ENCODE peak calls at places on chromosome 3, in six cellular contexts. Q, N, F, H, K and D are unnamed samples. For H3K9me3 and H3K4me1, the result is how much of the 10 kb centered on the place peaks cover.

GRCh38 chr3:149813367-149814281 is 609 bp downstream of the RNF13 start:
- DNase-seq in Q (no peak), N (peak), F (peak), H (no peak), K (no peak), D (peak)

GRCh38 chr3:109336272-109336957 is 931 bp downstream of the DPPA4 start:
- DNase-seq in Q (no peak), N (no peak), F (peak), H (no peak), K (no peak), D (no peak)

GRCh38 chr3:107884719-107885460 is 205.9 kb downstream of the CD47 start:
- DNase-seq in Q (no peak), N (no peak), F (peak), H (no peak), K (no peak), D (peak)

GRCh38 chr3:14548321-14548729 is 8.2 kb upstream of the GRIP2 start:
- DNase-seq in Q (peak), N (peak), F (peak), H (peak), K (no peak), D (peak)

GRCh38 chr3:71816757-71817156 is 31.8 kb upstream of the PROK2 start:
- DNase-seq in Q (no peak), N (no peak), F (no peak), H (no peak), K (no peak), D (no peak)

GRCh38 chr3:187943677-187944390 is 198.6 kb upstream of the BCL6 start:
- DNase-seq in Q (no peak), N (no peak), F (no peak), H (no peak), K (no peak), D (no peak)

GRCh38 chr3:123459867-123460266 is 11.0 kb upstream of the ADCY5 start:
- DNase-seq in Q (no peak), N (no peak), F (no peak), H (no peak), K (no peak), D (no peak)

GRCh38 chr3:9673752-9674151 is 24.4 kb downstream of the MTMR14 start:
- DNase-seq in Q (no peak), N (no peak), F (no peak), H (no peak), K (no peak), D (no peak)

GRCh38 chr3:9826815-9827574 is 16.8 kb downstream of the RPUSD3 start:
- DNase-seq in Q (no peak), N (no peak), F (peak), H (no peak), K (no peak), D (no peak)

GRCh38 chr3:149678365-149678948 is 20.6 kb upstream of the WWTR1 start:
- DNase-seq in Q (no peak), N (no peak), F (no peak), H (no peak), K (no peak), D (no peak)

GRCh38 chr3:32399030-32399620 is 7.5 kb downstream of the CMTM7 start:
- DNase-seq in Q (no peak), N (peak), F (peak), H (no peak), K (no peak), D (no peak)

GRCh38 chr3:100179692-100180349 is 65.5 kb upstream of the FILIP1L start:
- DNase-seq in Q (no peak), N (no peak), F (no peak), H (no peak), K (no peak), D (no peak)

GRCh38 chr3:162643245-162643644 is 1146.6 kb downstream of the OTOL1 start:
- DNase-seq in Q (no peak), N (no peak), F (peak), H (no peak), K (no peak), D (no peak)

GRCh38 chr3:133408961-133409360 is 9.1 kb downstream of the BFSP2 start:
- DNase-seq in Q (no peak), N (no peak), F (peak), H (no peak), K (no peak), D (no peak)

GRCh38 chr3:195086885-195087284 is 184.1 kb downstream of the XXYLT1 start:
- DNase-seq in Q (peak), N (no peak), F (no peak), H (no peak), K (peak), D (no peak)

GRCh38 chr3:53068176-53068575 is 22.3 kb upstream of the SFMBT1 start:
- DNase-seq in Q (no peak), N (no peak), F (no peak), H (no peak), K (no peak), D (no peak)

GRCh38 chr3:189304465-189305341 is 132.9 kb downstream of the TPRG1 start:
- DNase-seq in Q (no peak), N (no peak), F (peak), H (no peak), K (no peak), D (no peak)

GRCh38 chr3:30370681-30371271 is 235.6 kb upstream of the TGFBR2 start:
- DNase-seq in Q (no peak), N (no peak), F (peak), H (no peak), K (no peak), D (no peak)

GRCh38 chr3:46665763-46666470 is 27.6 kb downstream of the ALS2CL start:
- DNase-seq in Q (peak), N (no peak), F (no peak), H (no peak), K (no peak), D (no peak)

GRCh38 chr3:151460774-151461450 is at the start of gene IGSF10:
- DNase-seq in Q (peak), N (no peak), F (peak), H (no peak), K (peak), D (no peak)

GRCh38 chr3:123153124-123153523 is 48.6 kb upstream of the SEC22A start:
- DNase-seq in Q (no peak), N (no peak), F (no peak), H (peak), K (no peak), D (no peak)

GRCh38 chr3:1515842-1516241 is 423.0 kb downstream of the CNTN6 start:
- DNase-seq in Q (no peak), N (no peak), F (no peak), H (no peak), K (no peak), D (no peak)

GRCh38 chr3:71069797-71070196 is 513.7 kb downstream of the FOXP1 start:
- DNase-seq in Q (no peak), N (peak), F (peak), H (peak), K (peak), D (peak)

GRCh38 chr3:82423485-82423884 is 662.0 kb upstream of the GBE1 start:
- DNase-seq in Q (no peak), N (no peak), F (no peak), H (no peak), K (no peak), D (no peak)

GRCh38 chr3:158713094-158713499 is 19.2 kb downstream of the RARRES1 start:
- DNase-seq in Q (no peak), N (no peak), F (peak), H (peak), K (peak), D (no peak)

GRCh38 chr3:76986876-76987513 is 52.9 kb upstream of the ROBO2 start:
- DNase-seq in Q (no peak), N (no peak), F (no peak), H (no peak), K (no peak), D (no peak)

GRCh38 chr3:104530934-104531333 is 835.8 kb upstream of the ALCAM start:
- DNase-seq in Q (no peak), N (no peak), F (no peak), H (no peak), K (no peak), D (no peak)
- H3K9me3 ChIP-seq in Q (under half), N (under half), F (under half), H (under half), K (under half), D (under half)

GRCh38 chr3:129308636-129309035 is 30.0 kb downstream of the HMCES start:
- DNase-seq in Q (no peak), N (no peak), F (no peak), H (no peak), K (no peak), D (no peak)
- H3K4me1 ChIP-seq in Q (under half), N (under half), F (under half), H (under half), K (under half), D (under half)

GRCh38 chr3:121821421-121822199 is 13.2 kb downstream of the IQCB1 start:
- DNase-seq in Q (no peak), N (no peak), F (peak), H (no peak), K (no peak), D (no peak)

GRCh38 chr3:121819236-121819635 is 15.6 kb downstream of the IQCB1 start:
- DNase-seq in Q (no peak), N (no peak), F (no peak), H (no peak), K (no peak), D (no peak)

GRCh38 chr3:121817753-121818152 is 17.1 kb downstream of the IQCB1 start:
- DNase-seq in Q (no peak), N (no peak), F (no peak), H (no peak), K (no peak), D (no peak)

GRCh38 chr3:121822973-121823372 is 11.9 kb downstream of the IQCB1 start:
- DNase-seq in Q (no peak), N (no peak), F (no peak), H (no peak), K (no peak), D (no peak)

DNA sequence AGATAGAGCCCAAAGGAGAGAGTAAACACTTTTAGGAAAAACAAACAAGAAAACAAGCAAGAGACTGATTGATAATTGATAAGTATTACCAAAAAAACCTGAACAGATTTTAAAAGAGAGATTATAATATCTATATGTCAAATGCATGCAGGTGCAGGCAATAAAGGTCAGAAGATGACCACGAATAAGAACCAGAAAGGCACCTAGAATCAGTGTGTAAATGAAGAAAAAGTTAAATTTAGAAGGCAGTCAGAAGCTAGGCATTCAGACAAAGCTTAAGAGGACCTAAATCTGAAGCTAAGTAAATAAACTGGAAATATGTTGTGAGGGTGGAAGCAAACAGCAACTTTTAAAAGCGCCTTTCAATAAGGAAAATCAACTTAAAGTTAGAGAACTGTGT is 16.3 kb downstream of the IQCB1 start:
- DNase-seq in Q (no peak), N (no peak), F (no peak), H (no peak), K (no peak), D (no peak)
- H3K9me3 ChIP-seq in Q (under half), N (under half), F (under half), H (under half), K (under half), D (under half)

DNA sequence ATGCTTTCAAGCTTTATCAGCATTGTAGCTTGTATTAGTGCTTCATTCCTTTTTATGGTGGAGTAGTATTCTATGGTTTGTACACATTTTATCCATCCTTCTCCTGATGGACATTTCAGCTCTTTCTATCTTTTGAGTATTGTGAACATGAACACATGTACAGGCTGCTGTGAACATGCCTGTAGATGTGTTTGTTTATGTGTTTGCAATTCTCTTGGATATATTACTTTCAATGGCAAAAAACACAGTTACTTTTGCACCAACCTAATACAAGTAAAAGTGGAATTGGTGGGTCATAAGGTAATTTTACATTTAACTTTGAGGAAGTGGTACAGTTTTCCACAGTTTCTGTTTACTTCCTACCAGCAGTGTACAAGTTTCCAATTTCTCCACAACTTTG is 180.4 kb downstream of the FNDC3B start:
- DNase-seq in Q (no peak), N (no peak), F (no peak), H (no peak), K (no peak), D (no peak)
- H3K4me1 ChIP-seq in Q (half or more), N (under half), F (under half), H (half or more), K (under half), D (half or more)

GRCh38 chr3:182911782-182912111 is 68.6 kb downstream of the DCUN1D1 start:
- DNase-seq in Q (no peak), N (no peak), F (no peak), H (no peak), K (no peak), D (no peak)

GRCh38 chr3:182912476-182912875 is 67.9 kb downstream of the DCUN1D1 start:
- DNase-seq in Q (no peak), N (no peak), F (no peak), H (no peak), K (no peak), D (no peak)

GRCh38 chr3:182913889-182914288 is 66.4 kb downstream of the DCUN1D1 start:
- DNase-seq in Q (no peak), N (peak), F (no peak), H (no peak), K (no peak), D (no peak)

GRCh38 chr3:182917134-182917533 is 63.2 kb downstream of the DCUN1D1 start:
- DNase-seq in Q (no peak), N (no peak), F (no peak), H (no peak), K (no peak), D (no peak)

DNA sequence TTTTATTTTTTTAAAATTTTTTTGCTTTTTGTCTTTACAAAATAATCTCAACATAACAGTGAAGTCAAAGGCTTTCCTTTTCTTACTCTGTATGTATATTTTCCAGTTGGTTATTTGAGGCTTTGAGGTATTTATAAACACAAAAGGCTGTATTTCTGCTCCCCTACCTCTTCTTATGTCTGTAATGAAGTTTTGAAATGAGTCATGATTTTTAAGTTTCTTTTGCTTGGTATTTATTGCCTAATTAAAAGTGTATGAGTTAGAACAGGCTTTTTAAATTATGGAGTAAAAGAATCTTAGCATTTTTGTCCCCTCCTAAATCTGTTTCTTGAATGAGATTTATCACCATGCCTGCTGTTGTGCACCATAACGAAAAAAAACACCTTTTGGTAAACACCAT is 66.0 kb downstream of the DCUN1D1 start:
- DNase-seq in Q (no peak), N (no peak), F (no peak), H (no peak), K (no peak), D (no peak)
- H3K9me3 ChIP-seq in Q (under half), N (under half), F (under half), H (under half), K (under half), D (under half)

DNA sequence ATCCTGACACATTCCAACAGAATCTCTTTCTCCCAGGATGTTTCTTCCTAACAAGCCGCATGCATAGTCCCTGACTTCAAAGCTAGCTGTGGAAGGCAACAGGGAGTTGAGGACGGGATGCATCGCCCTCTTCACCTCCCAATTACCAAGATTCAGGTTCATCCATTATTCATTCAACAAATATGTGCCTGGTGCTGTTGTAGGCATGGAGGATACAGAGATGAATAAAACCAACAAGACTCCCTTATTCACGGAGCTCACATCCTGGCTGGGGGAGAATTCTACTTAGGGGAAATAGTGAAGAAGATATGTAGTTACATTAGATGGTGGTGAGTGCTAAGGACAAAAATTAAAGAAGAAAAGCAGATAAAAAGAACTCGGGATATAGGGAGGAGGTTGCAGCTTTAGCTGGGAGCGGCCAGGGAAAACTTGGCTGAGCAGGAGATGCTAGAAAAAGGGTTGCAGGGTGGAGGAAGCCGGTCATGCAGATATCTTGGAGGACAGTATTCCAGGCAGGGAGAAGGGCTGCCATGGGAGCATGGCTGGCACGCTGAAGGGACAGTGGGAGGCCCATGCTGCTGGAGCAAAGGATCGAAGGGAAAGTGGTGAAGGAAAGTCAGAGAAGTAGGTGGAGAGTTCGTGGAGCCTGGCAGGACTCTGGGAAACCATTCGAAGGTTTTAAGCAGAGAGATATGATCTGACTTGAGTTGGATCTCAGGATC is 5.0 kb downstream of the ITGB5 start:
- DNase-seq in Q (no peak), N (no peak), F (no peak), H (no peak), K (no peak), D (no peak)
- H3K4me1 ChIP-seq in Q (half or more), N (under half), F (under half), H (half or more), K (half or more), D (half or more)

GRCh38 chr3:59043391-59043790 is 6.4 kb downstream of the CFAP20DC start:
- DNase-seq in Q (no peak), N (no peak), F (no peak), H (no peak), K (no peak), D (no peak)

GRCh38 chr3:59046839-59047238 is 3.0 kb downstream of the CFAP20DC start:
- DNase-seq in Q (no peak), N (no peak), F (no peak), H (no peak), K (no peak), D (no peak)

DNA sequence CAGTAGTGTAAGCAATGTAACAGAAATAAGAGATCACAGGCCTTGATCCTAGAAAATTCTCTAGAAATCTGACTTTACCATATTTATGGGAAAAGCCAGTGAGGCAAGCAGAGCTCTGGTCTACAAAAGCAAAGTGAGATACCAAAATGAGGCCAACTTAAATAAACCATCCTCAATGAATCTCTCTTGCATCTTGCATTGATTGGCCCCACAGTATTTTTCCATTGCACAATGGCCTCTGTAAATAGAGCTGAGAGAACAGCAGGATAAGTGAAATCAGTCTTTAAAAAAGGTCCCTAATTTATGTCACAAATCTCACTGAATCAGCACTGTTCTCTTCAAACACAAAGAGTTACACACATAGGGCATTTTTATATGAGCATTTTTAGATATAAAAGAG is 8.9 kb downstream of the CFAP20DC start:
- DNase-seq in Q (no peak), N (no peak), F (no peak), H (no peak), K (no peak), D (no peak)
- H3K9me3 ChIP-seq in Q (under half), N (under half), F (under half), H (under half), K (under half), D (under half)

DNA sequence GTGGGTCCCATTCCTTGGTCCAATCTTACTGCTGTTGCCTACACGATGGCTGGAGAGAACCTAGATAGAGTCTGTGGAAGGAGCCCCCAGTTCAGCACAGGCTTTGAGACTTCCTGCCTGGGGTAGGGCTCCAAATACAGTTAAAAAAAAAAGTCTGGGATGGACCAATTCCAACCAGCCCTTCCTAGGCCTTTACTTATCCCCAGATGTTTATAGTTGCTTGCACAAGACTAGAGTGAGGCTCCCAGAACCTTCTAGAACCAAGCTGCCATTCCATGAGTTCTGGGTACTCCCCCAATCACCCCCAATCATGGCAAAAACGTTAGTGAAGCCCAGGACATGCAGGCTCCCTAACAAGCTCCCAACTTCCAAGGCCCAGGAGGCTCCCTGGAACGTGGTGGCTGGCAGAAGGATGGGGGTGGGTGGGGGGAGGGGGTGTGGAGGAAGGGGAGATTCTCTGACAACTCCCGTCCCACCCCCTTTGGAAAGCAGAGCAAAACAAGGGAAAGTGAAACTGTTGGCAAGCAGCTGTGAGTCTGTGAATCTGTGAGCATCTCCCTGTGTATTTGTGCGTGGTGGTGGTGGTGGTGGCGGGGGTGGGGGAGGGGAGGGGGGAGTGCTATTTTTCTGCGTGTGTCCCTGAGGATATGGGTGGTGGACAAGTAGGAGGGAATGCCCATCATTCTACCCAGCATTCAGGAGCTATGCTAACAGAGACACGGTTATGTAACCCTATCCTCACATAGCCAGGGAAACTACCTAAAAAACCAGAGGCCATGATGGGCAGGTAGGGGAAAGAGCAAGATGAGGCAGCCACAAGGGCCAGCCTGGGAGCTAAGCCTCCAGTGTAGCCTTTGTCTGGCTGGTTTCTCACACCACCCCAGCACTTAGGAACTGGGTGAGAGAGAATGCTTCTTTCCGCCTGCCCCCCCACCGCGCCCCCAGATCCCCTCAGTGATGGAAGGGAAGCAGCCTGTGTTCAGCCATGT is 2.0 kb downstream of the MST1R start:
- DNase-seq in Q (no peak), N (no peak), F (no peak), H (no peak), K (no peak), D (no peak)
- H3K4me1 ChIP-seq in Q (under half), N (under half), F (under half), H (under half), K (under half), D (under half)